ENCODE peak calls at places on chromosomes 4 and X, in seven cellular contexts. M is ELR; I is memory B cell; A is stimulated activated CD8-positive, alpha-beta memory T cell treated with anti-CD3 and anti-CD28 coated beads, Interleukin-2, amount 100 ng/mL, for 1 hour; D is activated CD4-positive, alpha-beta T cell treated with anti-CD3 and anti-CD28 coated beads for 1 hour; Y is GM04504; R is GM04503. Q is an unnamed sample.

GRCh38 chr4:141027421-141027820 is 105.8 kb downstream of the RNF150 start:
- DNase-seq in D (no peak), R (no peak), I (no peak), A (no peak), M (no peak), Y (no peak), Q (peak; percentile 88)

GRCh38 chr4:119854364-119854763 is 212.3 kb downstream of the MAD2L1 start:
- DNase-seq in Y (no peak), A (no peak), D (no peak), I (no peak), M (no peak), R (no peak), Q (no peak)

GRCh38 chr4:182537031-182537617 is 293.9 kb downstream of the TENM3 start:
- DNase-seq in Y (no peak), M (no peak), A (no peak), R (no peak), I (no peak), D (no peak), Q (no peak)

GRCh38 chr4:22500128-22500611 is 15.7 kb downstream of the ADGRA3 start:
- DNase-seq in R (no peak), M (no peak), A (no peak), D (no peak), Y (no peak), I (no peak), Q (peak; percentile 70)

GRCh38 chr4:77001907-77002306 is 52.4 kb downstream of the SEPTIN11 start:
- DNase-seq in R (no peak), A (no peak), M (peak; percentile 78), I (no peak), Y (no peak), D (no peak), Q (peak; percentile 73)

GRCh38 chr4:150960079-150960478 is 55.0 kb downstream of the LRBA start:
- DNase-seq in A (no peak), R (no peak), I (no peak), M (peak; percentile 56), Y (no peak), D (no peak), Q (peak; percentile 68)

GRCh38 chr4:169615467-169616106 is 3.2 kb upstream of the NEK1 start:
- DNase-seq in R (no peak), D (no peak), A (no peak), M (peak; percentile 39), I (no peak), Y (no peak), Q (peak; percentile 54)

GRCh38 chr4:10112658-10113284 is 3.8 kb downstream of the WDR1 start:
- DNase-seq in I (no peak), D (no peak), R (no peak), M (no peak), Y (no peak), A (no peak), Q (no peak)

GRCh38 chr4:83362492-83363329 is 28.1 kb upstream of the HPSE start:
- DNase-seq in M (peak; percentile 57), I (no peak), A (no peak), Y (no peak), D (no peak), R (no peak), Q (peak; percentile 50)

GRCh38 chr4:4990857-4991540 is 28.3 kb downstream of the CYTL1 start:
- DNase-seq in D (no peak), M (peak; percentile 87), I (no peak), Y (peak; percentile 93), A (no peak), R (peak; percentile 94), Q (no peak)

GRCh38 chrX:41334866-41335589 is 1.1 kb downstream of the DDX3X start:
- DNase-seq in R (no peak), Y (peak; percentile 40), D (peak; percentile 41), A (peak; percentile 46), I (no peak), M (peak; percentile 61), Q (peak; percentile 32)

GRCh38 chrX:41518841-41519220 is 71.7 kb downstream of the NYX start:
- DNase-seq in I (no peak), M (peak; percentile 33), Y (no peak), A (no peak), R (no peak), D (no peak), Q (no peak)

GRCh38 chr4:25233737-25234389 is at the start of gene PI4K2B:
- DNase-seq in I (peak; percentile 95), A (peak; percentile 91), D (peak; percentile 91), M (peak; percentile 88), R (peak; percentile 12), Y (peak; percentile 63), Q (peak; percentile 92)

GRCh38 chr4:77193046-77193445 is 36.0 kb downstream of the CCNG2 start:
- DNase-seq in D (no peak), Y (no peak), A (no peak), M (no peak), I (no peak), R (no peak), Q (peak; percentile 52)

GRCh38 chrX:71256051-71256450 is 2.1 kb upstream of the ZMYM3 start:
- DNase-seq in A (no peak), I (no peak), D (no peak), R (no peak), M (peak; percentile 63), Y (no peak), Q (peak; percentile 28)

GRCh38 chr4:86657382-86657781 is 63.3 kb downstream of the PTPN13 start:
- DNase-seq in M (no peak), A (no peak), D (no peak), R (no peak), I (no peak), Y (no peak), Q (no peak)

GRCh38 chr4:2793578-2793919 is 664 bp downstream of the SH3BP2 start:
- DNase-seq in M (peak; percentile 74), A (no peak), Y (no peak), D (no peak), I (peak; percentile 19), R (no peak), Q (peak; percentile 67)

GRCh38 chr4:970854-971520 is 2.4 kb downstream of the DGKQ start:
- DNase-seq in Y (no peak), A (no peak), R (no peak), M (peak; percentile 53), D (no peak), I (no peak), Q (peak; percentile 19)

GRCh38 chr4:73741140-73741749 is 876 bp downstream of the CXCL8 start:
- DNase-seq in M (peak; percentile 39), A (no peak), R (no peak), I (no peak), D (no peak), Y (no peak), Q (no peak)

GRCh38 chr4:150385606-150386005 is 196.3 kb upstream of the MAB21L2 start:
- DNase-seq in Y (peak; percentile 87), D (no peak), R (peak; percentile 90), M (peak; percentile 83), A (no peak), I (no peak), Q (peak; percentile 44)

GRCh38 chrX:111409326-111409725 is 2.7 kb downstream of the DCX start:
- DNase-seq in I (no peak), M (no peak), D (no peak), Y (no peak), R (no peak), A (no peak), Q (no peak)

GRCh38 chr4:133439830-133440229 is 290.7 kb downstream of the PCDH10 start:
- DNase-seq in I (no peak), R (no peak), M (no peak), Y (no peak), D (no peak), A (no peak), Q (no peak)

GRCh38 chr4:69360271-69360670 is 80.0 kb downstream of the UGT2B28 start:
- DNase-seq in M (no peak), I (no peak), A (no peak), R (no peak), D (no peak), Y (no peak), Q (no peak)

GRCh38 chr4:23382880-23383279 is 507.0 kb downstream of the PPARGC1A start:
- DNase-seq in I (no peak), A (no peak), R (no peak), Y (no peak), M (peak; percentile 27), D (no peak), Q (peak; percentile 23)

GRCh38 chr4:5893013-5893580 is at the start of gene CRMP1:
- DNase-seq in R (no peak), A (no peak), I (no peak), Y (no peak), D (no peak), M (no peak), Q (no peak)

GRCh38 chr4:1984406-1985191 is 24.2 kb downstream of the NELFA start:
- DNase-seq in R (no peak), A (no peak), D (no peak), M (no peak), Y (no peak), I (no peak), Q (peak; percentile 38)

GRCh38 chrX:153459976-153460375 is 10.4 kb downstream of the HAUS7 start:
- DNase-seq in Y (no peak), A (no peak), I (no peak), M (peak; percentile 71), R (no peak), D (no peak), Q (peak; percentile 14)

GRCh38 chrX:108312938-108313337 is 125.3 kb downstream of the COL4A6 start:
- DNase-seq in I (no peak), R (peak; percentile 3), M (peak; percentile 68), A (no peak), D (no peak), Y (peak; percentile 35), Q (peak; percentile 88)

GRCh38 chr4:38583102-38583501 is 80.9 kb upstream of the KLF3 start:
- DNase-seq in A (no peak), I (no peak), M (no peak), D (no peak), R (no peak), Y (no peak), Q (no peak)

GRCh38 chr4:41268721-41269517 is 12.2 kb downstream of the UCHL1 start:
- DNase-seq in D (no peak), I (no peak), Y (no peak), A (no peak), M (no peak), R (no peak), Q (no peak)

GRCh38 chr4:78478523-78478922 is 73.0 kb upstream of the ANXA3 start:
- DNase-seq in A (no peak), Y (no peak), M (no peak), R (no peak), D (no peak), I (no peak), Q (no peak)

GRCh38 chr4:113446019-113446418 is 315.5 kb downstream of the CAMK2D start:
- DNase-seq in Y (no peak), D (no peak), A (no peak), R (no peak), I (no peak), M (peak; percentile 93), Q (peak; percentile 97)

GRCh38 chr4:304987-305680 is at the start of gene ZNF732:
- DNase-seq in I (no peak), M (no peak), R (no peak), Y (peak; percentile 35), D (no peak), A (no peak), Q (peak; percentile 96)

GRCh38 chrX:105695451-105695850 is 126.9 kb upstream of the NRK start:
- DNase-seq in M (peak; percentile 26), I (no peak), D (no peak), A (no peak), Y (no peak), R (no peak), Q (peak; percentile 75)

GRCh38 chr4:78171482-78171881 is 114.4 kb downstream of the FRAS1 start:
- DNase-seq in A (no peak), I (no peak), M (no peak), D (no peak), Y (no peak), R (no peak), Q (no peak)

GRCh38 chr4:121156822-121157769 is 7.0 kb downstream of the TNIP3 start:
- DNase-seq in I (no peak), A (no peak), Y (no peak), M (peak; percentile 54), D (no peak), R (no peak), Q (peak; percentile 33)

GRCh38 chr4:11132478-11132877 is 296.2 kb downstream of the HS3ST1 start:
- DNase-seq in Y (no peak), I (no peak), M (no peak), R (no peak), A (no peak), D (no peak), Q (no peak)